ENCODE peak calls at places on chromosomes 12 and 14, in five cellular contexts. One of them, this sample, is unnamed.

GRCh38 chr14:74864193-74864592 is 11.8 kb downstream of the PROX2 start:
- DNase-seq in spleen: no peak
- DNase-seq in stomach: no peak
- DNase-seq in sigmoid colon: no peak
- DNase-seq in Peyer's patch: no peak
- DNase-seq in this sample: no peak

GRCh38 chr14:77991128-77991772 is 178.9 kb upstream of the NRXN3 start:
- DNase-seq in spleen: no peak
- DNase-seq in stomach: no peak
- DNase-seq in sigmoid colon: no peak
- DNase-seq in Peyer's patch: no peak
- DNase-seq in this sample: no peak

GRCh38 chr12:31582155-31582554 is 8.8 kb downstream of the DENND5B start:
- DNase-seq in spleen: no peak
- DNase-seq in stomach: no peak
- DNase-seq in sigmoid colon: no peak
- DNase-seq in Peyer's patch: no peak
- DNase-seq in this sample: no peak

GRCh38 chr12:21353487-21353886 is 18.8 kb upstream of the SLCO1A2 start:
- DNase-seq in spleen: no peak
- DNase-seq in stomach: no peak
- DNase-seq in sigmoid colon: no peak
- DNase-seq in Peyer's patch: no peak
- DNase-seq in this sample: no peak

GRCh38 chr14:55441286-55441685 is 870 bp upstream of the TBPL2 start:
- DNase-seq in spleen: no peak
- DNase-seq in stomach: no peak
- DNase-seq in sigmoid colon: no peak
- DNase-seq in Peyer's patch: no peak
- DNase-seq in this sample: no peak

GRCh38 chr12:101782544-101782855 is 43.2 kb upstream of the SYCP3 start:
- DNase-seq in spleen: no peak
- DNase-seq in stomach: no peak
- DNase-seq in sigmoid colon: no peak
- DNase-seq in Peyer's patch: no peak
- DNase-seq in this sample: no peak

GRCh38 chr12:99712281-99712680 is 64.7 kb downstream of the GARIN6 start:
- DNase-seq in spleen: no peak
- DNase-seq in stomach: no peak
- DNase-seq in sigmoid colon: no peak
- DNase-seq in Peyer's patch: no peak
- DNase-seq in this sample: no peak

GRCh38 chr12:117000316-117000715 is 89.6 kb downstream of the FBXW8 start:
- DNase-seq in spleen: no peak
- DNase-seq in stomach: no peak
- DNase-seq in sigmoid colon: no peak
- DNase-seq in Peyer's patch: peak; percentile 22
- DNase-seq in this sample: no peak

GRCh38 chr14:90582166-90582565 is 185.3 kb downstream of the CALM1 start:
- DNase-seq in spleen: no peak
- DNase-seq in stomach: no peak
- DNase-seq in sigmoid colon: no peak
- DNase-seq in Peyer's patch: no peak
- DNase-seq in this sample: no peak

GRCh38 chr14:34628681-34629135 is 1.2 kb downstream of the SNX6 start:
- DNase-seq in spleen: no peak
- DNase-seq in stomach: peak; percentile 37
- DNase-seq in sigmoid colon: no peak
- DNase-seq in Peyer's patch: no peak
- DNase-seq in this sample: no peak

GRCh38 chr14:95238674-95239313 is 80.9 kb downstream of the CLMN start:
- DNase-seq in spleen: no peak
- DNase-seq in stomach: no peak
- DNase-seq in sigmoid colon: no peak
- DNase-seq in Peyer's patch: no peak
- DNase-seq in this sample: no peak

GRCh38 chr14:96271421-96271762 is 15.4 kb downstream of the BDKRB1 start:
- DNase-seq in spleen: no peak
- DNase-seq in stomach: no peak
- DNase-seq in sigmoid colon: no peak
- DNase-seq in Peyer's patch: no peak
- DNase-seq in this sample: no peak

GRCh38 chr14:100213956-100214767 is 24.8 kb upstream of the YY1 start:
- DNase-seq in spleen: peak; percentile 99
- DNase-seq in stomach: peak; percentile 95
- DNase-seq in sigmoid colon: peak; percentile 94
- DNase-seq in Peyer's patch: peak; percentile 93
- DNase-seq in this sample: peak; percentile 64

GRCh38 chr14:100211366-100211765 is 27.6 kb upstream of the YY1 start:
- DNase-seq in spleen: peak; percentile 73
- DNase-seq in stomach: no peak
- DNase-seq in sigmoid colon: no peak
- DNase-seq in Peyer's patch: no peak
- DNase-seq in this sample: no peak

GRCh38 chr14:100213587-100213955 is 25.4 kb upstream of the YY1 start:
- DNase-seq in spleen: no peak
- DNase-seq in stomach: no peak
- DNase-seq in sigmoid colon: no peak
- DNase-seq in Peyer's patch: no peak
- DNase-seq in this sample: no peak

GRCh38 chr14:100211893-100212292 is 27.1 kb upstream of the YY1 start:
- DNase-seq in spleen: peak; percentile 66
- DNase-seq in stomach: no peak
- DNase-seq in sigmoid colon: no peak
- DNase-seq in Peyer's patch: no peak
- DNase-seq in this sample: no peak

DNA sequence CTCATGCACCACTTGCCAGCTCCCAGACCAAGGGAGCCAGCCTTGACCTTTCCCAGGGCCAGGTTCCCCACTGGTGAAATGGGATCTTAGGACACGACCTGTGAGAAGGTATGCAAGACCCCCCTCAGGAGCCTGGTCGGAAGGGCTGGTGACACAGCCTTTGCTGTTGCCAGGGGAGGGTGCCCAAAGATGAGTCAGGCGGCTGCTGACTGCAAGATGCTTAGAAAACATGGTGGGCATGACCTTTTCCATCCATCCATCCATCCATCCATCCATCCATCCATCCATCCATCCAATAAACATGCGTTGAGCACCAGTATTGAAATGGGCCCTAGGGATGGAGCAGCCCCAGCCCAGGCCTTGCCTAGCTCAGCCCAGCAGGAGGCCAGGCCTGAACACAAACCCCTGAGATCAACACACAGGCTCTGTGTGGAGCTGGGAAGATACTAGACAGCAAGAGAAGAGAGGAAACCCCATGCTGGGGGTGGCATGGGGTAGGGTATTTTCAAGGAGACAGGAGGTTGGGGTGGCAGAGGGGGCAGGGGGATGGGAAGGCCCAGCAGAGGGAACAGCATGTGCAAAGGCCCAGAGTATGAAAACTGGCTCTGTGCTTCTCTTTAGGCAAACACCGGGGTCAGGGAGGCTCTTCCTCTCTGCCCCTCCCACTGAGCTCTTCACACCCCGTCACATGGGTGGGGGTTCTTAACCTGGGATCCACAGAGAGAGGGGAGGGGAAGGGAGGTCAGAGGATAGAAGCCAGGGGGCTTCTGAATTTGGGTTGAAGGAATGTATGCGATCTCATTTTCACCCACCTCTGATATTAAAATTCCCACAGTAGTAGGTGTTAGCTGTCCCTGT is 26.2 kb upstream of the YY1 start:
- DNase-seq in spleen: peak; percentile 60
- DNase-seq in stomach: no peak
- DNase-seq in sigmoid colon: no peak
- DNase-seq in Peyer's patch: no peak
- DNase-seq in this sample: no peak
- H3K27ac ChIP-seq in spleen: peak overlapping the region; percentile 100
- H3K27ac ChIP-seq in stomach: no peak overlapping the region
- H3K27ac ChIP-seq in sigmoid colon: no peak overlapping the region
- H3K27ac ChIP-seq in Peyer's patch: no peak overlapping the region
- H3K27ac ChIP-seq in this sample: no peak overlapping the region

GRCh38 chr14:73244541-73244940 is 7.2 kb downstream of the PAPLN start:
- DNase-seq in spleen: peak; percentile 51
- DNase-seq in stomach: no peak
- DNase-seq in sigmoid colon: no peak
- DNase-seq in Peyer's patch: no peak
- DNase-seq in this sample: no peak

GRCh38 chr14:73243748-73244147 is 6.4 kb downstream of the PAPLN start:
- DNase-seq in spleen: no peak
- DNase-seq in stomach: no peak
- DNase-seq in sigmoid colon: no peak
- DNase-seq in Peyer's patch: no peak
- DNase-seq in this sample: no peak

GRCh38 chr14:73241481-73242165 is 4.3 kb downstream of the PAPLN start:
- DNase-seq in spleen: no peak
- DNase-seq in stomach: no peak
- DNase-seq in sigmoid colon: peak; percentile 61
- DNase-seq in Peyer's patch: no peak
- DNase-seq in this sample: no peak

GRCh38 chr14:73242274-73242960 is 5.1 kb downstream of the PAPLN start:
- DNase-seq in spleen: no peak
- DNase-seq in stomach: no peak
- DNase-seq in sigmoid colon: no peak
- DNase-seq in Peyer's patch: no peak
- DNase-seq in this sample: no peak

GRCh38 chr14:73243341-73243740 is 6.0 kb downstream of the PAPLN start:
- DNase-seq in spleen: peak; percentile 30
- DNase-seq in stomach: no peak
- DNase-seq in sigmoid colon: no peak
- DNase-seq in Peyer's patch: no peak
- DNase-seq in this sample: no peak
- H3K4me1 ChIP-seq in spleen: peaks cover 92% of the 10 kb centered on the region
- H3K4me1 ChIP-seq in stomach: peaks cover 29% of the 10 kb centered on the region
- H3K4me1 ChIP-seq in sigmoid colon: peaks cover 49% of the 10 kb centered on the region
- H3K4me1 ChIP-seq in Peyer's patch: no peaks in the 10 kb centered on the region
- H3K4me1 ChIP-seq in this sample: peaks cover 8% of the 10 kb centered on the region

DNA sequence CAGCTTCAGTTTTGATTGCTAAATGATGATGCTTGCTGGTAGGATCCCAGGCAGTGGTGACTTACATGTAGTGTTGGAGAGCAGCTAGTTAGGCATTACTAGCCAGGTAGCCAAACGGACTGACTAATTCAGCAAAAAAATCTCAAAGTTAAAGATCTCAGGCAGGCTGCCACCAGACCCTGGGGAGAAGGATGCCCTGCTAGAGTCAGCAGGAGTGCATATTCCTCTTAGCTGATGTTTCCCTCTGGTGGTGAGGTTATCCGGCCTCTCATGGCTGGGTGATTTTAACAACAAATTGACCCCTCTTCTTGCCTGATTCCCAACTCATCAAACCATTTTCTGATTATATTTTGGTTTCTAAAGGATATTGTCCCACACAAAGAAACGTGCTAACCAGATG is 2.8 kb downstream of the EFS start:
- DNase-seq in spleen: peak; percentile 8
- DNase-seq in stomach: no peak
- DNase-seq in sigmoid colon: no peak
- DNase-seq in Peyer's patch: no peak
- DNase-seq in this sample: no peak
- TF ChIP-seq CTCF in spleen: no peak
- TF ChIP-seq CTCF in stomach: no peak
- TF ChIP-seq CTCF in sigmoid colon: no peak
- TF ChIP-seq CTCF in Peyer's patch: no peak
- TF ChIP-seq CTCF in this sample: no peak

GRCh38 chr14:73720636-73721035 is 6.5 kb upstream of the PNMA1 start:
- DNase-seq in spleen: no peak
- DNase-seq in stomach: no peak
- DNase-seq in sigmoid colon: no peak
- DNase-seq in Peyer's patch: no peak
- DNase-seq in this sample: no peak
- H3K27ac ChIP-seq in spleen: no peak overlapping the region
- H3K27ac ChIP-seq in stomach: peak overlapping the region; percentile 89
- H3K27ac ChIP-seq in sigmoid colon: peak overlapping the region; percentile 90
- H3K27ac ChIP-seq in Peyer's patch: no peak overlapping the region
- H3K27ac ChIP-seq in this sample: peak overlapping the region; percentile 89

GRCh38 chr14:68521952-68522509 is 270.8 kb downstream of the ZFP36L1 start:
- DNase-seq in spleen: no peak
- DNase-seq in stomach: no peak
- DNase-seq in sigmoid colon: no peak
- DNase-seq in Peyer's patch: no peak
- DNase-seq in this sample: no peak

GRCh38 chr14:68521557-68521901 is 271.3 kb downstream of the ZFP36L1 start:
- DNase-seq in spleen: no peak
- DNase-seq in stomach: no peak
- DNase-seq in sigmoid colon: no peak
- DNase-seq in Peyer's patch: no peak
- DNase-seq in this sample: no peak

GRCh38 chr14:68523994-68524725 is 268.7 kb downstream of the ZFP36L1 start:
- DNase-seq in spleen: no peak
- DNase-seq in stomach: no peak
- DNase-seq in sigmoid colon: no peak
- DNase-seq in Peyer's patch: no peak
- DNase-seq in this sample: no peak

GRCh38 chr14:68523326-68523610 is 269.6 kb downstream of the ZFP36L1 start:
- DNase-seq in spleen: no peak
- DNase-seq in stomach: no peak
- DNase-seq in sigmoid colon: no peak
- DNase-seq in Peyer's patch: no peak
- DNase-seq in this sample: no peak

GRCh38 chr14:68522510-68523325 is 270.1 kb downstream of the ZFP36L1 start:
- DNase-seq in spleen: no peak
- DNase-seq in stomach: no peak
- DNase-seq in sigmoid colon: no peak
- DNase-seq in Peyer's patch: no peak
- DNase-seq in this sample: no peak
- H3K4me1 ChIP-seq in spleen: peaks cover 71% of the 10 kb centered on the region
- H3K4me1 ChIP-seq in stomach: peaks cover 60% of the 10 kb centered on the region
- H3K4me1 ChIP-seq in sigmoid colon: peaks cover 58% of the 10 kb centered on the region
- H3K4me1 ChIP-seq in Peyer's patch: no peaks in the 10 kb centered on the region
- H3K4me1 ChIP-seq in this sample: peaks cover 17% of the 10 kb centered on the region

GRCh38 chr14:71163842-71164500 is 256.7 kb downstream of the PCNX1 start:
- DNase-seq in spleen: no peak
- DNase-seq in stomach: no peak
- DNase-seq in sigmoid colon: no peak
- DNase-seq in Peyer's patch: no peak
- DNase-seq in this sample: no peak

GRCh38 chr14:71165121-71165574 is 257.9 kb downstream of the PCNX1 start:
- DNase-seq in spleen: peak; percentile 73
- DNase-seq in stomach: no peak
- DNase-seq in sigmoid colon: no peak
- DNase-seq in Peyer's patch: no peak
- DNase-seq in this sample: no peak

GRCh38 chr14:71165650-71166049 is 258.4 kb downstream of the PCNX1 start:
- DNase-seq in spleen: no peak
- DNase-seq in stomach: no peak
- DNase-seq in sigmoid colon: no peak
- DNase-seq in Peyer's patch: no peak
- DNase-seq in this sample: no peak

GRCh38 chr14:71168564-71168963 is 261.3 kb downstream of the PCNX1 start:
- DNase-seq in spleen: no peak
- DNase-seq in stomach: no peak
- DNase-seq in sigmoid colon: no peak
- DNase-seq in Peyer's patch: no peak
- DNase-seq in this sample: no peak

DNA sequence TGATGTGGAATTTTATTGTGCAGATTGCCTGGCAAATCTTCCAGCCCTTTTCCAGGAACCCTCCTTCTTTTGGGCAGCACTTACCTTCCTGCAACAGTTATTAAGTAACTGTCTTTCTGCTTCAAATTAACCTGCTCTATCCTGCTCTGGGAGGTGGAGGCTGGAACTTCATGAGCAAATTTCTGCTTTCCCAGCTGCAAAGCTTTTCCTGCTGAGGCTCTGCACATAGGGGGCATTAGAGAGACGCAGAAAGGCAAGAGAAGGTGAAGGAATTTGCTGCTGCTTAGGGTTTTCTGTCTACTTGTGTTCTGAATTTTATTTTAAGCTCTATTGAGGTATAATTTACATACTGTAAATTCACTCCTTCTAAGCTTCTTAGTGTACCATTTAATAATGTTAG is 259.2 kb downstream of the PCNX1 start:
- DNase-seq in spleen: no peak
- DNase-seq in stomach: no peak
- DNase-seq in sigmoid colon: no peak
- DNase-seq in Peyer's patch: no peak
- DNase-seq in this sample: no peak
- TF ChIP-seq CTCF in spleen: peak; percentile 36
- TF ChIP-seq CTCF in stomach: no peak
- TF ChIP-seq CTCF in sigmoid colon: no peak
- TF ChIP-seq CTCF in Peyer's patch: no peak
- TF ChIP-seq CTCF in this sample: no peak

This sample was measured in gastrocnemius medialis.